ENCODE peak calls at places on chromosome 21, in eight cellular contexts. One of them, this sample, is unnamed.

GRCh38 chr21:46472246-46472645 is 13.6 kb downstream of the DIP2A start:
- DNase-seq in central memory CD4-positive, alpha-beta T cell: no peak
- DNase-seq in transverse colon: no peak
- DNase-seq in AG09309: no peak
- DNase-seq in activated T-cell treated with anti-CD3 and anti-CD28 coated beads, Interleukin-2, amount 50 U/mL, for 1 hour: no peak
- DNase-seq in NCI-H187 treated with DMSO at 0.1 percent for 48 hours: no peak
- DNase-seq in Calu3: no peak
- DNase-seq in stimulated activated CD8-positive, alpha-beta memory T cell treated with anti-CD3 and anti-CD28 coated beads, Interleukin-12 subunit alpha, Interleukin-12 subunit beta, amount 100 ng/mL, for 4 hours: no peak
- DNase-seq in this sample: no peak

GRCh38 chr21:29174607-29175013 is 44.2 kb downstream of the MAP3K7CL start:
- DNase-seq in stimulated activated CD8-positive, alpha-beta memory T cell treated with anti-CD3 and anti-CD28 coated beads, Interleukin-12 subunit alpha, Interleukin-12 subunit beta, amount 100 ng/mL, for 4 hours: no peak
- DNase-seq in central memory CD4-positive, alpha-beta T cell: no peak
- DNase-seq in activated T-cell treated with anti-CD3 and anti-CD28 coated beads, Interleukin-2, amount 50 U/mL, for 1 hour: no peak
- DNase-seq in Calu3: no peak
- DNase-seq in NCI-H187 treated with DMSO at 0.1 percent for 48 hours: no peak
- DNase-seq in transverse colon: no peak
- DNase-seq in AG09309: no peak
- DNase-seq in this sample: no peak

GRCh38 chr21:36610201-36610600 is 88.7 kb upstream of the SIM2 start:
- DNase-seq in transverse colon: no peak
- DNase-seq in stimulated activated CD8-positive, alpha-beta memory T cell treated with anti-CD3 and anti-CD28 coated beads, Interleukin-12 subunit alpha, Interleukin-12 subunit beta, amount 100 ng/mL, for 4 hours: no peak
- DNase-seq in AG09309: no peak
- DNase-seq in Calu3: no peak
- DNase-seq in activated T-cell treated with anti-CD3 and anti-CD28 coated beads, Interleukin-2, amount 50 U/mL, for 1 hour: no peak
- DNase-seq in NCI-H187 treated with DMSO at 0.1 percent for 48 hours: no peak
- DNase-seq in central memory CD4-positive, alpha-beta T cell: no peak
- DNase-seq in this sample: no peak

GRCh38 chr21:45404726-45405270 is at the start of gene COL18A1:
- DNase-seq in stimulated activated CD8-positive, alpha-beta memory T cell treated with anti-CD3 and anti-CD28 coated beads, Interleukin-12 subunit alpha, Interleukin-12 subunit beta, amount 100 ng/mL, for 4 hours: peak
- DNase-seq in AG09309: no peak
- DNase-seq in activated T-cell treated with anti-CD3 and anti-CD28 coated beads, Interleukin-2, amount 50 U/mL, for 1 hour: peak
- DNase-seq in NCI-H187 treated with DMSO at 0.1 percent for 48 hours: no peak
- DNase-seq in Calu3: peak
- DNase-seq in central memory CD4-positive, alpha-beta T cell: no peak
- DNase-seq in transverse colon: peak
- DNase-seq in this sample: peak

GRCh38 chr21:38918629-38919346 is 113.1 kb downstream of the ETS2 start:
- DNase-seq in transverse colon: peak
- DNase-seq in AG09309: no peak
- DNase-seq in central memory CD4-positive, alpha-beta T cell: no peak
- DNase-seq in stimulated activated CD8-positive, alpha-beta memory T cell treated with anti-CD3 and anti-CD28 coated beads, Interleukin-12 subunit alpha, Interleukin-12 subunit beta, amount 100 ng/mL, for 4 hours: no peak
- DNase-seq in Calu3: no peak
- DNase-seq in activated T-cell treated with anti-CD3 and anti-CD28 coated beads, Interleukin-2, amount 50 U/mL, for 1 hour: no peak
- DNase-seq in NCI-H187 treated with DMSO at 0.1 percent for 48 hours: no peak
- DNase-seq in this sample: peak

GRCh38 chr21:22438428-22439086 is 1440.3 kb downstream of the NCAM2 start:
- DNase-seq in activated T-cell treated with anti-CD3 and anti-CD28 coated beads, Interleukin-2, amount 50 U/mL, for 1 hour: no peak
- DNase-seq in NCI-H187 treated with DMSO at 0.1 percent for 48 hours: no peak
- DNase-seq in AG09309: no peak
- DNase-seq in stimulated activated CD8-positive, alpha-beta memory T cell treated with anti-CD3 and anti-CD28 coated beads, Interleukin-12 subunit alpha, Interleukin-12 subunit beta, amount 100 ng/mL, for 4 hours: no peak
- DNase-seq in transverse colon: no peak
- DNase-seq in Calu3: no peak
- DNase-seq in central memory CD4-positive, alpha-beta T cell: no peak
- DNase-seq in this sample: no peak

GRCh38 chr21:46195595-46196195 is 11.4 kb upstream of the SPATC1L start:
- DNase-seq in NCI-H187 treated with DMSO at 0.1 percent for 48 hours: no peak
- DNase-seq in Calu3: no peak
- DNase-seq in transverse colon: no peak
- DNase-seq in activated T-cell treated with anti-CD3 and anti-CD28 coated beads, Interleukin-2, amount 50 U/mL, for 1 hour: peak
- DNase-seq in stimulated activated CD8-positive, alpha-beta memory T cell treated with anti-CD3 and anti-CD28 coated beads, Interleukin-12 subunit alpha, Interleukin-12 subunit beta, amount 100 ng/mL, for 4 hours: no peak
- DNase-seq in AG09309: no peak
- DNase-seq in central memory CD4-positive, alpha-beta T cell: no peak
- DNase-seq in this sample: peak

GRCh38 chr21:33973268-33973667 is 57.7 kb upstream of the ATP5PO start:
- DNase-seq in stimulated activated CD8-positive, alpha-beta memory T cell treated with anti-CD3 and anti-CD28 coated beads, Interleukin-12 subunit alpha, Interleukin-12 subunit beta, amount 100 ng/mL, for 4 hours: no peak
- DNase-seq in AG09309: no peak
- DNase-seq in central memory CD4-positive, alpha-beta T cell: no peak
- DNase-seq in activated T-cell treated with anti-CD3 and anti-CD28 coated beads, Interleukin-2, amount 50 U/mL, for 1 hour: no peak
- DNase-seq in Calu3: no peak
- DNase-seq in NCI-H187 treated with DMSO at 0.1 percent for 48 hours: no peak
- DNase-seq in transverse colon: no peak
- DNase-seq in this sample: no peak

GRCh38 chr21:38325216-38325615 is 68.4 kb downstream of the KCNJ15 start:
- DNase-seq in NCI-H187 treated with DMSO at 0.1 percent for 48 hours: no peak
- DNase-seq in AG09309: no peak
- DNase-seq in transverse colon: no peak
- DNase-seq in stimulated activated CD8-positive, alpha-beta memory T cell treated with anti-CD3 and anti-CD28 coated beads, Interleukin-12 subunit alpha, Interleukin-12 subunit beta, amount 100 ng/mL, for 4 hours: no peak
- DNase-seq in central memory CD4-positive, alpha-beta T cell: no peak
- DNase-seq in Calu3: no peak
- DNase-seq in activated T-cell treated with anti-CD3 and anti-CD28 coated beads, Interleukin-2, amount 50 U/mL, for 1 hour: no peak
- DNase-seq in this sample: no peak

GRCh38 chr21:22885614-22886013 is 1887.4 kb downstream of the NCAM2 start:
- DNase-seq in stimulated activated CD8-positive, alpha-beta memory T cell treated with anti-CD3 and anti-CD28 coated beads, Interleukin-12 subunit alpha, Interleukin-12 subunit beta, amount 100 ng/mL, for 4 hours: no peak
- DNase-seq in activated T-cell treated with anti-CD3 and anti-CD28 coated beads, Interleukin-2, amount 50 U/mL, for 1 hour: no peak
- DNase-seq in transverse colon: no peak
- DNase-seq in Calu3: no peak
- DNase-seq in central memory CD4-positive, alpha-beta T cell: no peak
- DNase-seq in AG09309: no peak
- DNase-seq in NCI-H187 treated with DMSO at 0.1 percent for 48 hours: no peak
- DNase-seq in this sample: no peak

GRCh38 chr21:45983981-45984551 is 2.5 kb downstream of the COL6A1 start:
- DNase-seq in activated T-cell treated with anti-CD3 and anti-CD28 coated beads, Interleukin-2, amount 50 U/mL, for 1 hour: peak
- DNase-seq in Calu3: no peak
- DNase-seq in central memory CD4-positive, alpha-beta T cell: no peak
- DNase-seq in NCI-H187 treated with DMSO at 0.1 percent for 48 hours: no peak
- DNase-seq in transverse colon: peak
- DNase-seq in AG09309: no peak
- DNase-seq in stimulated activated CD8-positive, alpha-beta memory T cell treated with anti-CD3 and anti-CD28 coated beads, Interleukin-12 subunit alpha, Interleukin-12 subunit beta, amount 100 ng/mL, for 4 hours: no peak
- DNase-seq in this sample: no peak

GRCh38 chr21:35637431-35637830 is 422.9 kb downstream of the SETD4 start:
- DNase-seq in NCI-H187 treated with DMSO at 0.1 percent for 48 hours: no peak
- DNase-seq in stimulated activated CD8-positive, alpha-beta memory T cell treated with anti-CD3 and anti-CD28 coated beads, Interleukin-12 subunit alpha, Interleukin-12 subunit beta, amount 100 ng/mL, for 4 hours: no peak
- DNase-seq in activated T-cell treated with anti-CD3 and anti-CD28 coated beads, Interleukin-2, amount 50 U/mL, for 1 hour: no peak
- DNase-seq in central memory CD4-positive, alpha-beta T cell: no peak
- DNase-seq in Calu3: no peak
- DNase-seq in transverse colon: no peak
- DNase-seq in AG09309: no peak
- DNase-seq in this sample: no peak

GRCh38 chr21:38942617-38943245 is 137.0 kb downstream of the ETS2 start:
- DNase-seq in activated T-cell treated with anti-CD3 and anti-CD28 coated beads, Interleukin-2, amount 50 U/mL, for 1 hour: no peak
- DNase-seq in stimulated activated CD8-positive, alpha-beta memory T cell treated with anti-CD3 and anti-CD28 coated beads, Interleukin-12 subunit alpha, Interleukin-12 subunit beta, amount 100 ng/mL, for 4 hours: no peak
- DNase-seq in transverse colon: no peak
- DNase-seq in AG09309: no peak
- DNase-seq in Calu3: no peak
- DNase-seq in NCI-H187 treated with DMSO at 0.1 percent for 48 hours: peak
- DNase-seq in central memory CD4-positive, alpha-beta T cell: no peak
- DNase-seq in this sample: no peak

GRCh38 chr21:31326478-31327247 is 17.4 kb downstream of the TIAM1 start:
- DNase-seq in AG09309: no peak
- DNase-seq in Calu3: no peak
- DNase-seq in stimulated activated CD8-positive, alpha-beta memory T cell treated with anti-CD3 and anti-CD28 coated beads, Interleukin-12 subunit alpha, Interleukin-12 subunit beta, amount 100 ng/mL, for 4 hours: no peak
- DNase-seq in activated T-cell treated with anti-CD3 and anti-CD28 coated beads, Interleukin-2, amount 50 U/mL, for 1 hour: peak
- DNase-seq in NCI-H187 treated with DMSO at 0.1 percent for 48 hours: no peak
- DNase-seq in transverse colon: peak
- DNase-seq in central memory CD4-positive, alpha-beta T cell: peak
- DNase-seq in this sample: no peak

GRCh38 chr21:14766241-14766640 is 220.1 kb upstream of the SAMSN1 start:
- DNase-seq in stimulated activated CD8-positive, alpha-beta memory T cell treated with anti-CD3 and anti-CD28 coated beads, Interleukin-12 subunit alpha, Interleukin-12 subunit beta, amount 100 ng/mL, for 4 hours: no peak
- DNase-seq in activated T-cell treated with anti-CD3 and anti-CD28 coated beads, Interleukin-2, amount 50 U/mL, for 1 hour: no peak
- DNase-seq in transverse colon: no peak
- DNase-seq in NCI-H187 treated with DMSO at 0.1 percent for 48 hours: no peak
- DNase-seq in Calu3: no peak
- DNase-seq in AG09309: no peak
- DNase-seq in central memory CD4-positive, alpha-beta T cell: no peak
- DNase-seq in this sample: no peak

GRCh38 chr21:25772680-25773079 is 37.9 kb downstream of the GABPA start:
- DNase-seq in AG09309: no peak
- DNase-seq in transverse colon: no peak
- DNase-seq in Calu3: no peak
- DNase-seq in central memory CD4-positive, alpha-beta T cell: no peak
- DNase-seq in stimulated activated CD8-positive, alpha-beta memory T cell treated with anti-CD3 and anti-CD28 coated beads, Interleukin-12 subunit alpha, Interleukin-12 subunit beta, amount 100 ng/mL, for 4 hours: no peak
- DNase-seq in NCI-H187 treated with DMSO at 0.1 percent for 48 hours: no peak
- DNase-seq in activated T-cell treated with anti-CD3 and anti-CD28 coated beads, Interleukin-2, amount 50 U/mL, for 1 hour: no peak
- DNase-seq in this sample: no peak

GRCh38 chr21:39647476-39647875 is 34.7 kb downstream of the B3GALT5 start:
- DNase-seq in stimulated activated CD8-positive, alpha-beta memory T cell treated with anti-CD3 and anti-CD28 coated beads, Interleukin-12 subunit alpha, Interleukin-12 subunit beta, amount 100 ng/mL, for 4 hours: no peak
- DNase-seq in transverse colon: no peak
- DNase-seq in central memory CD4-positive, alpha-beta T cell: no peak
- DNase-seq in Calu3: peak
- DNase-seq in NCI-H187 treated with DMSO at 0.1 percent for 48 hours: no peak
- DNase-seq in activated T-cell treated with anti-CD3 and anti-CD28 coated beads, Interleukin-2, amount 50 U/mL, for 1 hour: no peak
- DNase-seq in AG09309: peak
- DNase-seq in this sample: no peak

GRCh38 chr21:46540087-46540710 is 64.7 kb downstream of the S100B start:
- DNase-seq in Calu3: no peak
- DNase-seq in activated T-cell treated with anti-CD3 and anti-CD28 coated beads, Interleukin-2, amount 50 U/mL, for 1 hour: no peak
- DNase-seq in AG09309: no peak
- DNase-seq in NCI-H187 treated with DMSO at 0.1 percent for 48 hours: no peak
- DNase-seq in transverse colon: no peak
- DNase-seq in central memory CD4-positive, alpha-beta T cell: no peak
- DNase-seq in stimulated activated CD8-positive, alpha-beta memory T cell treated with anti-CD3 and anti-CD28 coated beads, Interleukin-12 subunit alpha, Interleukin-12 subunit beta, amount 100 ng/mL, for 4 hours: no peak
- DNase-seq in this sample: no peak

GRCh38 chr21:43949499-43950208 is 62.5 kb upstream of the TRAPPC10 start:
- DNase-seq in Calu3: no peak
- DNase-seq in transverse colon: no peak
- DNase-seq in activated T-cell treated with anti-CD3 and anti-CD28 coated beads, Interleukin-2, amount 50 U/mL, for 1 hour: no peak
- DNase-seq in AG09309: no peak
- DNase-seq in NCI-H187 treated with DMSO at 0.1 percent for 48 hours: no peak
- DNase-seq in central memory CD4-positive, alpha-beta T cell: no peak
- DNase-seq in stimulated activated CD8-positive, alpha-beta memory T cell treated with anti-CD3 and anti-CD28 coated beads, Interleukin-12 subunit alpha, Interleukin-12 subunit beta, amount 100 ng/mL, for 4 hours: no peak
- DNase-seq in this sample: no peak

GRCh38 chr21:14523234-14523633 is 22.9 kb downstream of the SAMSN1 start:
- DNase-seq in Calu3: no peak
- DNase-seq in NCI-H187 treated with DMSO at 0.1 percent for 48 hours: no peak
- DNase-seq in transverse colon: no peak
- DNase-seq in activated T-cell treated with anti-CD3 and anti-CD28 coated beads, Interleukin-2, amount 50 U/mL, for 1 hour: no peak
- DNase-seq in central memory CD4-positive, alpha-beta T cell: no peak
- DNase-seq in stimulated activated CD8-positive, alpha-beta memory T cell treated with anti-CD3 and anti-CD28 coated beads, Interleukin-12 subunit alpha, Interleukin-12 subunit beta, amount 100 ng/mL, for 4 hours: peak
- DNase-seq in AG09309: no peak
- DNase-seq in this sample: no peak

GRCh38 chr21:42739061-42739931 is 85.9 kb downstream of the PDE9A start:
- DNase-seq in transverse colon: peak
- DNase-seq in AG09309: peak
- DNase-seq in activated T-cell treated with anti-CD3 and anti-CD28 coated beads, Interleukin-2, amount 50 U/mL, for 1 hour: no peak
- DNase-seq in Calu3: no peak
- DNase-seq in central memory CD4-positive, alpha-beta T cell: no peak
- DNase-seq in NCI-H187 treated with DMSO at 0.1 percent for 48 hours: no peak
- DNase-seq in stimulated activated CD8-positive, alpha-beta memory T cell treated with anti-CD3 and anti-CD28 coated beads, Interleukin-12 subunit alpha, Interleukin-12 subunit beta, amount 100 ng/mL, for 4 hours: no peak
- DNase-seq in this sample: no peak

GRCh38 chr21:44700101-44701022 is 3.4 kb downstream of the KRTAP10-12 start:
- DNase-seq in stimulated activated CD8-positive, alpha-beta memory T cell treated with anti-CD3 and anti-CD28 coated beads, Interleukin-12 subunit alpha, Interleukin-12 subunit beta, amount 100 ng/mL, for 4 hours: no peak
- DNase-seq in AG09309: no peak
- DNase-seq in activated T-cell treated with anti-CD3 and anti-CD28 coated beads, Interleukin-2, amount 50 U/mL, for 1 hour: no peak
- DNase-seq in transverse colon: no peak
- DNase-seq in NCI-H187 treated with DMSO at 0.1 percent for 48 hours: no peak
- DNase-seq in Calu3: no peak
- DNase-seq in central memory CD4-positive, alpha-beta T cell: no peak
- DNase-seq in this sample: no peak